ENCODE peak calls at places on chromosome 5, in five cellular contexts. K, W, B, H and Z are unnamed samples.

GRCh38 chr5:33313150-33313549 is 127.6 kb upstream of the TARS1 start:
- DNase-seq in K (no peak), W (no peak), B (peak), H (no peak), Z (no peak)

GRCh38 chr5:34735436-34736426 is 79.6 kb downstream of the RAI14 start:
- DNase-seq in K (no peak), W (no peak), B (no peak), H (no peak), Z (no peak)

GRCh38 chr5:167897371-167897770 is 394.1 kb upstream of the WWC1 start:
- DNase-seq in K (no peak), W (no peak), B (no peak), H (no peak), Z (no peak)

GRCh38 chr5:175842947-175843793 is 28.2 kb upstream of the CPLX2 start:
- DNase-seq in K (peak), W (no peak), B (peak), H (no peak), Z (no peak)

GRCh38 chr5:16791036-16791705 is 144.9 kb downstream of the MYO10 start:
- DNase-seq in K (no peak), W (no peak), B (peak), H (peak), Z (peak)

GRCh38 chr5:109866051-109866450 is 176.3 kb downstream of the MAN2A1 start:
- DNase-seq in K (no peak), W (no peak), B (no peak), H (no peak), Z (no peak)

GRCh38 chr5:76724871-76725270 is 8.9 kb downstream of the F2R start:
- DNase-seq in K (peak), W (no peak), B (peak), H (no peak), Z (no peak)

GRCh38 chr5:82352146-82352791 is 74.1 kb upstream of the RPS23 start:
- DNase-seq in K (no peak), W (no peak), B (no peak), H (no peak), Z (no peak)

GRCh38 chr5:127833999-127834953 is 131.1 kb downstream of the CCDC192 start:
- DNase-seq in K (no peak), W (no peak), B (peak), H (no peak), Z (no peak)

GRCh38 chr5:151787817-151788216 is 16.1 kb downstream of the G3BP1 start:
- DNase-seq in K (no peak), W (no peak), B (no peak), H (no peak), Z (no peak)

GRCh38 chr5:115936031-115936430 is 26.2 kb upstream of the LVRN start:
- DNase-seq in K (no peak), W (no peak), B (no peak), H (no peak), Z (no peak)

GRCh38 chr5:67976812-67977455 is 238.6 kb upstream of the PIK3R1 start:
- DNase-seq in K (no peak), W (no peak), B (no peak), H (no peak), Z (no peak)